ENCODE peak calls at places on chromosome X, in seven cellular contexts. Z is CD8-positive, alpha-beta memory T cell; V is effector memory CD4-positive, alpha-beta T cell; X is GM12878; Y is esophagus muscularis mucosa; S is heart left ventricle; L is left ventricle myocardium inferior. K is an unnamed sample. For H3K4me1, the result is how much of the 10 kb centered on the place peaks cover.

GRCh38 chrX:19593684-19594083 is 78.4 kb upstream of the MAP3K15 start:
- DNase-seq in Z (no peak), V (no peak), X (no peak), Y (no peak), S (no peak), L (no peak), K (peak)

GRCh38 chrX:23952984-23953907 is 45.4 kb downstream of the CXorf58 start:
- DNase-seq in Z (peak), V (peak), X (peak), Y (no peak), S (no peak), L (no peak), K (peak)

GRCh38 chrX:13471269-13471668 is 98.1 kb upstream of the EGFL6 start:
- DNase-seq in Z (no peak), V (no peak), X (no peak), Y (no peak), S (no peak), L (no peak), K (no peak)

GRCh38 chrX:151902813-151903591 is 9.7 kb upstream of the MAGEA4 start:
- DNase-seq in Z (no peak), V (no peak), X (no peak), Y (no peak), S (peak), L (peak), K (no peak)

GRCh38 chrX:11064851-11065600 is 46.1 kb upstream of the HCCS start:
- DNase-seq in Z (no peak), V (no peak), X (no peak), Y (no peak), S (no peak), L (no peak), K (no peak)

GRCh38 chrX:10062352-10062751 is 94.4 kb upstream of the CLCN4 start:
- DNase-seq in Z (no peak), V (no peak), X (peak), Y (no peak), S (no peak), L (no peak), K (no peak)

GRCh38 chrX:116436358-116436816 is at the start of gene SLC6A14:
- DNase-seq in Z (no peak), V (no peak), X (no peak), Y (no peak), S (no peak), L (no peak), K (no peak)

GRCh38 chrX:123860506-123860840 is 620 bp downstream of the XIAP start:
- DNase-seq in Z (no peak), V (no peak), X (peak), Y (no peak), S (no peak), L (no peak), K (peak)

GRCh38 chrX:118536687-118537461 is 41.3 kb downstream of the DOCK11 start:
- DNase-seq in Z (peak), V (no peak), X (peak), Y (no peak), S (no peak), L (no peak), K (peak)

GRCh38 chrX:7139202-7140081 is 8.1 kb upstream of the STS start:
- DNase-seq in Z (no peak), V (no peak), X (no peak), Y (no peak), S (no peak), L (no peak), K (no peak)

GRCh38 chrX:55767100-55767499 is 49.6 kb downstream of the RRAGB start:
- DNase-seq in Z (no peak), V (no peak), X (no peak), Y (no peak), S (no peak), L (no peak), K (no peak)

GRCh38 chrX:9767375-9767774 is 1.7 kb upstream of the GPR143 start:
- DNase-seq in Z (no peak), V (no peak), X (no peak), Y (no peak), S (no peak), L (no peak), K (no peak)

GRCh38 chrX:79452879-79453278 is 85.7 kb upstream of the ITM2A start:
- DNase-seq in Z (no peak), V (no peak), X (no peak), Y (no peak), S (no peak), L (no peak), K (no peak)

GRCh38 chrX:31240982-31241381 is 169.1 kb upstream of the FTHL17 start:
- DNase-seq in Z (no peak), V (no peak), X (no peak), Y (no peak), S (no peak), L (no peak), K (no peak)

GRCh38 chrX:134542485-134542884 is 82.5 kb downstream of the HPRT1 start:
- DNase-seq in Z (no peak), V (no peak), X (no peak), Y (no peak), S (no peak), L (no peak), K (no peak)

GRCh38 chrX:42366181-42366580 is 411.8 kb downstream of the PPP1R2C start:
- DNase-seq in Z (no peak), V (no peak), X (no peak), Y (no peak), S (no peak), L (no peak), K (no peak)

GRCh38 chrX:24190500-24191156 is 41.1 kb downstream of the ZFX start:
- DNase-seq in Z (no peak), V (no peak), X (no peak), Y (no peak), S (no peak), L (no peak), K (no peak)

GRCh38 chrX:56797966-56798711 is 69.1 kb downstream of the NBDY start:
- DNase-seq in Z (no peak), V (no peak), X (no peak), Y (peak), S (no peak), L (no peak), K (no peak)

GRCh38 chrX:110755061-110755460 is 40.6 kb downstream of the CHRDL1 start:
- DNase-seq in Z (no peak), V (no peak), X (no peak), Y (no peak), S (no peak), L (no peak), K (no peak)

GRCh38 chrX:130170752-130171445 is 863 bp upstream of the RAB33A start:
- DNase-seq in Z (peak), V (peak), X (peak), Y (no peak), S (peak), L (peak), K (peak)

GRCh38 chrX:2794336-2794735 is 34.4 kb upstream of the GYG2 start:
- DNase-seq in Z (no peak), V (no peak), X (no peak), Y (no peak), S (no peak), L (no peak), K (no peak)

GRCh38 chrX:39000802-39001201 is 199.5 kb downstream of the MID1IP1 start:
- DNase-seq in Z (no peak), V (no peak), X (no peak), Y (no peak), S (no peak), L (no peak), K (no peak)

GRCh38 chrX:7514871-7515599 is 327.9 kb upstream of the VCX start:
- DNase-seq in Z (no peak), V (no peak), X (no peak), Y (no peak), S (no peak), L (no peak), K (no peak)

GRCh38 chrX:115709039-115709438 is 148.1 kb downstream of the PLS3 start:
- DNase-seq in Z (no peak), V (no peak), X (no peak), Y (no peak), S (no peak), L (no peak), K (no peak)

GRCh38 chrX:73977542-73978169 is 326.3 kb upstream of the ZCCHC13 start:
- DNase-seq in Z (peak), V (peak), X (peak), Y (no peak), S (no peak), L (no peak), K (peak)

GRCh38 chrX:110142096-110142495 is 139.2 kb downstream of the TMEM164 start:
- DNase-seq in Z (no peak), V (no peak), X (no peak), Y (no peak), S (no peak), L (no peak), K (no peak)

GRCh38 chrX:54564942-54565341 is 34.9 kb downstream of the GNL3L start:
- DNase-seq in Z (no peak), V (no peak), X (no peak), Y (no peak), S (no peak), L (no peak), K (no peak)

GRCh38 chrX:65726708-65727107 is 59.3 kb downstream of the MSN start:
- DNase-seq in Z (no peak), V (no peak), X (no peak), Y (no peak), S (no peak), L (no peak), K (no peak)

GRCh38 chrX:65720580-65720979 is 53.1 kb downstream of the MSN start:
- DNase-seq in Z (no peak), V (no peak), X (no peak), Y (no peak), S (no peak), L (no peak), K (no peak)

GRCh38 chrX:65718538-65718937 is 51.1 kb downstream of the MSN start:
- DNase-seq in Z (no peak), V (no peak), X (no peak), Y (no peak), S (no peak), L (no peak), K (no peak)

DNA sequence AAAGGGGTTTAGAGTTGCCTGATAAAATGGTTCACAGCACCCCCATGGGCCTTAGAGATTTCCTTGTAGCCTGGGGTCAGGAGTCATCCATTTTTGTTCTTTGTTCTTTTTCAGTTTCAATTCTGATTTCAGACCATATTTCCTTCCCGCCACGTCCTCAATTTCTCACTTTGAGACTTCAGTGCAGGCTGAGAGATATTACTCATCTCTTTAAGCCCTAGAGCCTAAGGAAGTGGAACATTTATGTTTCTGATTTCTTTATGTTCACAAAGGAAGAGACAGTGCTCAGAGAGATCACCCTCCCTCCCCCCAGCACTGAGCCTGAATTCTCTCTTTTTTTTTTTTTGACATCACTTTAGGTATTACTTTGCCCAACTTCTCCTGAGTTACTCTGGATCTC is 56.3 kb downstream of the MSN start:
- DNase-seq in Z (peak), V (no peak), X (peak), Y (no peak), S (no peak), L (no peak), K (no peak)
- H3K4me1 ChIP-seq in Z (half or more), V (under half), X (under half), Y (half or more), S (under half), L (half or more), K (half or more)

GRCh38 chrX:154370300-154370881 is 4.0 kb downstream of the FLNA start:
- DNase-seq in Z (no peak), V (no peak), X (no peak), Y (no peak), S (no peak), L (peak), K (no peak)

GRCh38 chrX:154372612-154373022 is 1.8 kb downstream of the FLNA start:
- DNase-seq in Z (peak), V (no peak), X (peak), Y (no peak), S (no peak), L (no peak), K (peak)

GRCh38 chrX:154369453-154370299 is 4.8 kb downstream of the FLNA start:
- DNase-seq in Z (peak), V (peak), X (peak), Y (peak), S (peak), L (peak), K (peak)

GRCh38 chrX:154371771-154372300 is 2.6 kb downstream of the FLNA start:
- DNase-seq in Z (no peak), V (no peak), X (no peak), Y (no peak), S (no peak), L (no peak), K (no peak)

DNA sequence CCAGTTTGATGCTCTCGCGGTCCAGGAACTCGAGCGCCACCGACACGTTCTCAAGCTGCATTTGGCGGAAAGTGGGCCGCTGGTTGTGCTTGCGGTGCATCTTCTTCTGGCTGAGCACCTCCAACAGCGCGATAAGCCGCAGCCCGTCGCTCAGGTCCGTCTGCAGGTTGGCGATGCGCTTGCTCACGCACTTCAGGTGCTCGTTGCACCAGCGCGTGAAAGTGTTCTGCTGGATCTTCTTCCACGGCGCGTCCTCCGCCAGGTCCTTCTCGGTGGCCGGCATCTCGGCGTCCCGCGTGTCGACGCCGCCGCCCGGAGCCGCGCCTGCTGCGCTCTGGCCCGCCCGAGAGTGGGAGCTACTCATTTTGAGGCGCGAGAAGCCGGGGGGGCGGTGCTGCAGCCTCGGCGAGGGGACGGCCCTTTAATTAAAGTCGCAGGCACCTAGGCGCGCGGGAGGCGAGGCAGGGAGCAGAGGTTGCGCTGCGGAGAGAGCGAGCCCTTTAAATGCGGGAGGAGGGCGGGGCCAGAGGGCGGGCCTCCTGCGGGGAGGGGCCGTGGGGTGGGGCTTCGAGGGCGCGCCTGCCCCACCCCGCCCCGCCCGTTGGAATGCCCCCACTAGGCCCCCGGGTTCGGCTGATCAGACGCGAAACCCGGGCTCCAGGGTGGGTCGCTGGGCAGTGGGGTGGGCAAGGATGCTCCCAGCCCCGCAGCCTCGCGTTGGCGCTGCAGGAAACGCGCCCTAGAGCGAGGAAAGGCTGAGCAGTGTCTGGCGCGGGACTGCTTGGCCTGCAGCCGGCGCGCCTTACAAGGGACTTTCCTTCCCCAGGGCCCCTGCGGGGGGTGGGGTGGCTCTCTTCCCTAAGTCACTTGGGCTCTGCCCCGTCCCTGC is 3.3 kb downstream of the FLNA start:
- DNase-seq in Z (peak), V (peak), X (peak), Y (peak), S (peak), L (peak), K (peak)
- H3K4me1 ChIP-seq in Z (under half), V (under half), X (under half), Y (under half), S (under half), L (half or more), K (half or more)

DNA sequence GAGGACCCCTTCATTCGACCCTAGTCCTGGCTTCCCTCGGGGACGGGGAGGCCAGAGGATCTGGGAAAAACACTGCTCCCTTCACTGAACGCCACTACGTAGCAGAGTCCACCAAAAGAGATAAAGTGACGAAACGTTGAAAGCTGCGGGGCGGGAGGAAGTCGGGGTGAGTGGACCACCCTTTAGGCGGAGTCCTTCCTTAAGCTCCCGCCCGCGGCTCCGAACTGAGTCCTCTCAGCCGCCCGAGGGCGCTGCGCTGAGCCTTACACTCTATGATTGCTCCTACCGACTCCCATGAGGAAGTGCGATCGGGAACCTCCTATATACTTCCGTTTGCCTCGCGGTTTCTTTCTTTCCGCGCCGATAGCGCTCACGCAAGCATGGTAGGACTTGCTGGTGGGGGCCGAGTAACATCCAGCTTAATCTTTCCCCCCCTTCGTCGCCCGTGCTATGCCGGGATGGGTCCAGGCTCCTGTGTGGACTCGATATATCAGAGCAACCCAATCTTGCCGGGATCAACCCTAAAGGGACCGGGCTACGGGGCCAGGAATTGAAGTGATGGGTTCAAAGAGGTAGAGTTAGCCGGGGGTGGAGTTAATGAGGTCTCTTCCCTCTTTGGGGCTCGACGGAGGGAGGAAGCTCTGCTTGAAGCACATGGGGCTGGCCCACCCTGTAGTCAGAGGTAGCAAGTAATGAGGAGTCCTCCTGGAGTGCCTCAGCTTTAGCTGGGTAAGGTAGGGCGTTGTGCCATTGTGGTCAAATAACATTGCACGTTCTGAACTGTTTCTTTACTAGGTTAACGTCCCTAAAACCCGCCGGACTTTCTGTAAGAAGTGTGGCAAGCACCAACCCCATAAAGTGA is at the start of gene RPL36A:
- DNase-seq in Z (peak), V (peak), X (peak), Y (peak), S (peak), L (peak), K (peak)
- H3K4me1 ChIP-seq in Z (under half), V (under half), X (under half), Y (under half), S (under half), L (under half), K (under half)

DNA sequence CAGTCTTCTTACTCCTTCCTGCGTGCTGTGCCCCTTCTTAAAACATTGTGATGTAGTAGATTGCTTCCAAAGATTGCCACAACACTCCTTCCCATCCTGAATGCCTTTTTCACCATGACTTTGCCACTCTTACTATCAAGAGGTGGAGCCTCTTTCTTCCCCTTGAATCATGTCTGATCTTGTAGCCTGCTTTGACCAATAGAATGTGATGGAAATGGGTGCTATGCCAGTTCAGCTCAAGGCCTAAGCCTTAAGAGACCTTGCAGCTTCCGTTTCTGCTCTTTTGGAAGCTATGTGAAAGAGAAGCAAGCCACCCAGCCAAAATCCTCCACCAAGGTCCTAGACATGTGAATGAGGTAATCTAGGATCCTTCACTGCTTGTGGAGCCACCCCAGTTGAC is 31.6 kb upstream of the RP2 start:
- DNase-seq in Z (no peak), V (no peak), X (no peak), Y (no peak), S (no peak), L (no peak), K (no peak)
- H3K4me1 ChIP-seq in Z (under half), V (under half), X (under half), Y (under half), S (under half), L (under half), K (under half)

K was measured in CD4-positive, CD25-positive, alpha-beta regulatory T cell.